ENCODE peak calls at places on chromosome 2, in four cellular contexts. One of them, this sample, is unnamed.

GRCh38 chr2:162317910-162318279 is 589 bp downstream of the IFIH1 start:
- DNase-seq in esophagus muscularis mucosa: no peak
- DNase-seq in prostate gland: peak
- DNase-seq in HCT116: no peak
- DNase-seq in this sample: no peak

GRCh38 chr2:65379721-65380171 is 52.7 kb downstream of the SPRED2 start:
- DNase-seq in prostate gland: no peak
- DNase-seq in esophagus muscularis mucosa: no peak
- DNase-seq in HCT116: no peak
- DNase-seq in this sample: no peak

GRCh38 chr2:183993052-183993451 is 605.3 kb upstream of the ZNF804A start:
- DNase-seq in prostate gland: no peak
- DNase-seq in HCT116: no peak
- DNase-seq in esophagus muscularis mucosa: no peak
- DNase-seq in this sample: no peak

GRCh38 chr2:198913394-198914152 is 544.2 kb downstream of the SATB2 start:
- DNase-seq in HCT116: no peak
- DNase-seq in prostate gland: no peak
- DNase-seq in esophagus muscularis mucosa: no peak
- DNase-seq in this sample: no peak

GRCh38 chr2:57890993-57891688 is 155.5 kb upstream of the VRK2 start:
- DNase-seq in esophagus muscularis mucosa: no peak
- DNase-seq in prostate gland: no peak
- DNase-seq in HCT116: no peak
- DNase-seq in this sample: no peak

GRCh38 chr2:28276807-28277206 is 115.9 kb upstream of the FOSL2 start:
- DNase-seq in prostate gland: no peak
- DNase-seq in HCT116: no peak
- DNase-seq in esophagus muscularis mucosa: no peak
- DNase-seq in this sample: no peak

GRCh38 chr2:199458017-199458805 is 472 bp upstream of the SATB2 start:
- DNase-seq in prostate gland: no peak
- DNase-seq in HCT116: peak
- DNase-seq in esophagus muscularis mucosa: peak
- DNase-seq in this sample: no peak

GRCh38 chr2:6966541-6966940 is 49.3 kb downstream of the RNF144A start:
- DNase-seq in esophagus muscularis mucosa: peak
- DNase-seq in prostate gland: no peak
- DNase-seq in HCT116: no peak
- DNase-seq in this sample: peak

GRCh38 chr2:209525834-209526281 is 102.0 kb downstream of the MAP2 start:
- DNase-seq in esophagus muscularis mucosa: no peak
- DNase-seq in prostate gland: no peak
- DNase-seq in HCT116: no peak
- DNase-seq in this sample: no peak

GRCh38 chr2:11936761-11937160 is 190.3 kb downstream of the LPIN1 start:
- DNase-seq in esophagus muscularis mucosa: no peak
- DNase-seq in HCT116: no peak
- DNase-seq in prostate gland: no peak
- DNase-seq in this sample: no peak

GRCh38 chr2:48165066-48165753 is 258.9 kb upstream of the FBXO11 start:
- DNase-seq in prostate gland: no peak
- DNase-seq in HCT116: no peak
- DNase-seq in esophagus muscularis mucosa: no peak
- DNase-seq in this sample: no peak

GRCh38 chr2:180015951-180016709 is 9.0 kb upstream of the CWC22 start:
- DNase-seq in prostate gland: no peak
- DNase-seq in HCT116: no peak
- DNase-seq in esophagus muscularis mucosa: no peak
- DNase-seq in this sample: no peak

GRCh38 chr2:126859631-126860030 is 39.1 kb upstream of the TEX51 start:
- DNase-seq in esophagus muscularis mucosa: peak
- DNase-seq in HCT116: no peak
- DNase-seq in prostate gland: no peak
- DNase-seq in this sample: no peak

GRCh38 chr2:179532890-179533289 is 268.3 kb upstream of the SESTD1 start:
- DNase-seq in prostate gland: no peak
- DNase-seq in esophagus muscularis mucosa: no peak
- DNase-seq in HCT116: no peak
- DNase-seq in this sample: no peak

GRCh38 chr2:232457121-232458011 is 1.4 kb downstream of the ALPI start:
- DNase-seq in prostate gland: no peak
- DNase-seq in esophagus muscularis mucosa: no peak
- DNase-seq in HCT116: no peak
- DNase-seq in this sample: no peak

GRCh38 chr2:142781146-142781545 is 96.3 kb upstream of the KYNU start:
- DNase-seq in esophagus muscularis mucosa: no peak
- DNase-seq in HCT116: no peak
- DNase-seq in prostate gland: no peak
- DNase-seq in this sample: no peak

GRCh38 chr2:98828793-98829371 is 98.0 kb upstream of the MGAT4A start:
- DNase-seq in HCT116: no peak
- DNase-seq in prostate gland: no peak
- DNase-seq in esophagus muscularis mucosa: no peak
- DNase-seq in this sample: no peak

GRCh38 chr2:204325468-204325867 is 219.8 kb upstream of the PARD3B start:
- DNase-seq in HCT116: peak
- DNase-seq in prostate gland: peak
- DNase-seq in esophagus muscularis mucosa: no peak
- DNase-seq in this sample: no peak

GRCh38 chr2:149579972-149580882 is 7.3 kb downstream of the MMADHC start:
- DNase-seq in esophagus muscularis mucosa: no peak
- DNase-seq in prostate gland: no peak
- DNase-seq in HCT116: no peak
- DNase-seq in this sample: no peak

GRCh38 chr2:104976603-104977120 is 61.2 kb upstream of the MRPS9 start:
- DNase-seq in HCT116: peak
- DNase-seq in esophagus muscularis mucosa: no peak
- DNase-seq in prostate gland: no peak
- DNase-seq in this sample: no peak

GRCh38 chr2:1728821-1729220 is 15.5 kb downstream of the PXDN start:
- DNase-seq in prostate gland: peak
- DNase-seq in esophagus muscularis mucosa: no peak
- DNase-seq in HCT116: no peak
- DNase-seq in this sample: peak

GRCh38 chr2:159450180-159450579 is 163.7 kb upstream of the WDSUB1 start:
- DNase-seq in esophagus muscularis mucosa: no peak
- DNase-seq in prostate gland: no peak
- DNase-seq in HCT116: no peak
- DNase-seq in this sample: no peak

GRCh38 chr2:73746877-73747208 is 9.7 kb upstream of the TPRKB start:
- DNase-seq in HCT116: no peak
- DNase-seq in prostate gland: no peak
- DNase-seq in esophagus muscularis mucosa: no peak
- DNase-seq in this sample: no peak

GRCh38 chr2:73740767-73741166 is 3.6 kb upstream of the TPRKB start:
- DNase-seq in prostate gland: no peak
- DNase-seq in esophagus muscularis mucosa: no peak
- DNase-seq in HCT116: no peak
- DNase-seq in this sample: no peak

GRCh38 chr2:73749314-73749713 is 12.2 kb upstream of the TPRKB start:
- DNase-seq in esophagus muscularis mucosa: no peak
- DNase-seq in prostate gland: no peak
- DNase-seq in HCT116: no peak
- DNase-seq in this sample: no peak

GRCh38 chr2:73746015-73746876 is 9.1 kb upstream of the TPRKB start:
- DNase-seq in esophagus muscularis mucosa: no peak
- DNase-seq in prostate gland: no peak
- DNase-seq in HCT116: no peak
- DNase-seq in this sample: peak
- TF ChIP-seq CTCF in esophagus muscularis mucosa: no peak
- TF ChIP-seq CTCF in prostate gland: no peak
- TF ChIP-seq CTCF in HCT116: no peak
- TF ChIP-seq CTCF in this sample: no peak

DNA sequence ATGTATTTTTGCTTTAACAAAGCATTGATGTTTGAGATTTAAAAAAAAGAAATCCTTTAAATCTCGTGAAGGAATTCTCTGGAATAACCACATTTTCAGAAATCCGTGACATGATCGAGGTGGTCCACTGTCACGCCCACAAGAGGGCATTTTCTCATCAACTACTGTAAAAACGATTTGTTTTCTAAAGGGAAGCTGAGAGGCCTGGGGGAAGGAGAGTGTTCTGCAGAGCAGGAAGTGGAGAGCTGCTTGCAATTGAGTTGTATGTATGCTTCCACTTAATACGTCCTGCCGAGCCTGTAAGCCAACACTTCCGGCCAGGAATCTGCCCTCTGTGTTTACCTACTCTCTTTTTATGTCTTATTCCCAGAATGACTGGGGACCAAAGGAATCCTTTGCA is 19.4 kb downstream of the KLHL29 start:
- DNase-seq in prostate gland: peak
- DNase-seq in HCT116: no peak
- DNase-seq in esophagus muscularis mucosa: no peak
- DNase-seq in this sample: no peak
- TF ChIP-seq CTCF in prostate gland: no peak
- TF ChIP-seq CTCF in HCT116: no peak
- TF ChIP-seq CTCF in esophagus muscularis mucosa: peak
- TF ChIP-seq CTCF in this sample: peak

GRCh38 chr2:20526146-20526545 is 79.3 kb downstream of the RHOB start:
- DNase-seq in HCT116: no peak
- DNase-seq in prostate gland: no peak
- DNase-seq in esophagus muscularis mucosa: no peak
- DNase-seq in this sample: no peak

GRCh38 chr2:20523798-20524197 is 76.9 kb downstream of the RHOB start:
- DNase-seq in HCT116: no peak
- DNase-seq in prostate gland: no peak
- DNase-seq in esophagus muscularis mucosa: no peak
- DNase-seq in this sample: no peak

GRCh38 chr2:20524412-20525040 is 77.7 kb downstream of the RHOB start:
- DNase-seq in esophagus muscularis mucosa: no peak
- DNase-seq in prostate gland: no peak
- DNase-seq in HCT116: no peak
- DNase-seq in this sample: no peak

GRCh38 chr2:20526666-20527065 is 79.8 kb downstream of the RHOB start:
- DNase-seq in esophagus muscularis mucosa: no peak
- DNase-seq in HCT116: no peak
- DNase-seq in prostate gland: no peak
- DNase-seq in this sample: no peak

GRCh38 chr2:20525041-20526035 is 78.5 kb downstream of the RHOB start:
- DNase-seq in HCT116: no peak
- DNase-seq in esophagus muscularis mucosa: no peak
- DNase-seq in prostate gland: no peak
- DNase-seq in this sample: no peak
- TF ChIP-seq CTCF in HCT116: no peak
- TF ChIP-seq CTCF in esophagus muscularis mucosa: no peak
- TF ChIP-seq CTCF in prostate gland: no peak
- TF ChIP-seq CTCF in this sample: no peak

GRCh38 chr2:219650426-219651248 is 23.2 kb downstream of the SLC4A3 start:
- DNase-seq in HCT116: no peak
- DNase-seq in esophagus muscularis mucosa: no peak
- DNase-seq in prostate gland: no peak
- DNase-seq in this sample: peak
- TF ChIP-seq CTCF in HCT116: no peak
- TF ChIP-seq CTCF in esophagus muscularis mucosa: no peak
- TF ChIP-seq CTCF in prostate gland: no peak
- TF ChIP-seq CTCF in this sample: no peak

DNA sequence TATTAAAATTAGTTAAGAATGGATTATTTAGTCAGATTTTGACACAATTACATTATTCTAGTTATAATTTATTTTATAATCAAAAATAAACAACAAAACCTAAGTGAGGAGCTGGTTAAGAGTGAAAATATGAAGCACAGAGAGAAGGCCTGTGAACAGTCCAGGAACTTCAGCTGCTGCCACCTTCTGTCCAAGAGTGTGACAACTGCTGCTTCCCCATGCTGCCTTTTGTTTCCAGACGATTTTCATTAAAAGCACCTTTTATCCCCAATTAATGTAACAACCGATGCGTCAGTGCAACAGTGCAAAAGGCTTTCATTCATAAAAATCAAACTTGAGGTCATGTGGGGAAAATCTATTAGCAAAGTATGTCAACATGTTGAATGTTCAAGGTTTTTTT is 363.6 kb downstream of the CTNNA2 start:
- DNase-seq in HCT116: no peak
- DNase-seq in esophagus muscularis mucosa: no peak
- DNase-seq in prostate gland: no peak
- DNase-seq in this sample: no peak
- TF ChIP-seq CTCF in HCT116: no peak
- TF ChIP-seq CTCF in esophagus muscularis mucosa: no peak
- TF ChIP-seq CTCF in prostate gland: no peak
- TF ChIP-seq CTCF in this sample: peak